ENCODE peak calls at places on chromosomes 4 and X, in nine cellular contexts. M is HT1080; J is nucleus accumbens; F is NCI-H2029; E is HFF-Myc; D is OCI-M1; K is germinal center; Q is T47D; V is activated CD8-positive, alpha-beta memory T cell treated with anti-CD3 and anti-CD28 coated beads for 24 hours. P is an unnamed sample.

GRCh38 chrX:39492495-39493162 is 605.1 kb downstream of the BCOR start:
- DNase-seq in M (no peak), J (no peak), F (no peak), E (no peak), D (peak), K (no peak), Q (no peak), V (no peak), P (no peak)

GRCh38 chr4:183348706-183349659 is 26.8 kb upstream of the CLDN24 start:
- DNase-seq in M (peak), J (no peak), F (no peak), E (peak), D (peak), K (no peak), Q (no peak), V (no peak), P (no peak)

GRCh38 chr4:4395849-4396627 is 9.1 kb downstream of the NSG1 start:
- DNase-seq in M (no peak), J (no peak), F (no peak), E (no peak), D (peak), K (peak), Q (no peak), V (no peak), P (no peak)

GRCh38 chr4:41365726-41366125 is 109.0 kb downstream of the UCHL1 start:
- DNase-seq in M (no peak), J (peak), F (no peak), E (no peak), D (no peak), K (no peak), Q (no peak), V (no peak), P (no peak)

GRCh38 chr4:30714408-30715031 is 5.6 kb upstream of the PCDH7 start:
- DNase-seq in M (peak), J (no peak), F (no peak), E (peak), D (peak), K (no peak), Q (peak), V (no peak), P (no peak)

GRCh38 chrX:46770006-46770816 is 11.3 kb upstream of the SLC9A7 start:
- DNase-seq in M (peak), J (no peak), F (no peak), E (no peak), D (no peak), K (no peak), Q (no peak), V (no peak), P (no peak)

GRCh38 chrX:32530802-32531403 is 680.4 kb downstream of the DMD start:
- DNase-seq in M (peak), J (no peak), F (peak), E (no peak), D (peak), K (no peak), Q (no peak), V (no peak), P (no peak)

GRCh38 chrX:106670631-106671030 is 55.9 kb upstream of the RNF128 start:
- DNase-seq in M (peak), J (no peak), F (no peak), E (no peak), D (no peak), K (no peak), Q (no peak), V (no peak), P (no peak)

GRCh38 chr4:118833192-118833820 is 2.6 kb downstream of the SEC24D start:
- DNase-seq in M (no peak), J (no peak), F (no peak), E (no peak), D (no peak), K (no peak), Q (no peak), V (no peak), P (no peak)

GRCh38 chr4:143337600-143338287 is 1.1 kb downstream of the GAB1 start:
- DNase-seq in M (peak), J (peak), F (no peak), E (no peak), D (peak), K (no peak), Q (no peak), V (no peak), P (no peak)

P was measured in activated gamma-delta T cell treated with Interleukin-2 at 50 U/mL for 16 hours.